ENCODE peak calls at places on chromosomes 1 and 21, in five cellular contexts. E, U, X, C and A are unnamed samples.
A peak's percentile ranks its signal among the peaks of the same experiment; 100 is the strongest.

GRCh38 chr1:60612790-60613189 is 469.6 kb upstream of the NFIA start:
- DNase-seq in E (no peak), U (no peak), X (no peak), C (no peak), A (no peak)

GRCh38 chr1:1137256-1138045 is 21.6 kb upstream of the C1orf159 start:
- DNase-seq in E (no peak), U (peak; percentile 55), X (no peak), C (no peak), A (no peak)

GRCh38 chr1:115671176-115672062 is 29.6 kb downstream of the VANGL1 start:
- DNase-seq in E (no peak), U (peak; percentile 59), X (no peak), C (peak; percentile 53), A (no peak)

GRCh38 chr1:94693029-94693428 is 127.1 kb upstream of the SLC44A3 start:
- DNase-seq in E (peak; percentile 59), U (no peak), X (no peak), C (no peak), A (no peak)

GRCh38 chr1:192100686-192101468 is 57.4 kb upstream of the RGS18 start:
- DNase-seq in E (no peak), U (no peak), X (no peak), C (no peak), A (no peak)

GRCh38 chr1:34780528-34780927 is 486 bp upstream of the GJB3 start:
- DNase-seq in E (no peak), U (peak; percentile 28), X (no peak), C (no peak), A (no peak)

GRCh38 chr1:51877434-51878306 is 857 bp downstream of the NRDC start:
- DNase-seq in E (no peak), U (no peak), X (no peak), C (peak; percentile 37), A (no peak)

GRCh38 chr1:200890818-200891773 is 3.6 kb upstream of the INAVA start:
- DNase-seq in E (peak; percentile 86), U (peak; percentile 83), X (peak; percentile 73), C (peak; percentile 32), A (no peak)

GRCh38 chr21:9837946-9838801 is 683.2 kb upstream of the TPTE start:
- DNase-seq in E (no peak), U (no peak), X (peak; percentile 79), C (no peak), A (no peak)

GRCh38 chr1:234877761-234878160 is 250.9 kb downstream of the TOMM20 start:
- DNase-seq in E (no peak), U (no peak), X (no peak), C (no peak), A (no peak)

GRCh38 chr1:63317007-63317813 is 5.2 kb upstream of the FOXD3 start:
- DNase-seq in E (peak; percentile 93), U (peak; percentile 95), X (peak; percentile 92), C (peak; percentile 63), A (no peak)

GRCh38 chr1:179091691-179092165 is 9.9 kb downstream of the TOR3A start:
- DNase-seq in E (no peak), U (no peak), X (peak; percentile 78), C (peak; percentile 70), A (no peak)

GRCh38 chr1:226202246-226202645 is 15.7 kb upstream of the ACBD3 start:
- DNase-seq in E (no peak), U (no peak), X (no peak), C (no peak), A (no peak)

GRCh38 chr1:195580988-195581387 is 1027.3 kb downstream of the KCNT2 start:
- DNase-seq in E (no peak), U (no peak), X (no peak), C (no peak), A (no peak)
- TF ChIP-seq CTCF in E (no peak), U (no peak), X (peak; percentile 11), C (peak; percentile 10), A (no peak)

GRCh38 chr1:154906621-154907081 is 29.9 kb downstream of the PMVK start:
- DNase-seq in E (no peak), U (peak; percentile 30), X (no peak), C (peak; percentile 26), A (no peak)
- TF ChIP-seq CTCF in E (peak; percentile 22), U (peak; percentile 35), X (no peak), C (peak; percentile 46), A (peak; percentile 51)

GRCh38 chr1:182842265-182842664 is 3.1 kb downstream of the DHX9 start:
- DNase-seq in E (no peak), U (no peak), X (no peak), C (no peak), A (no peak)

GRCh38 chr1:182841368-182841988 is 2.3 kb downstream of the DHX9 start:
- DNase-seq in E (no peak), U (peak; percentile 21), X (no peak), C (peak; percentile 44), A (no peak)

GRCh38 chr1:182835811-182836210 is 3.3 kb upstream of the DHX9 start:
- DNase-seq in E (no peak), U (no peak), X (no peak), C (no peak), A (no peak)

GRCh38 chr1:182845379-182845778 is 6.2 kb downstream of the DHX9 start:
- DNase-seq in E (no peak), U (no peak), X (no peak), C (no peak), A (no peak)

DNA sequence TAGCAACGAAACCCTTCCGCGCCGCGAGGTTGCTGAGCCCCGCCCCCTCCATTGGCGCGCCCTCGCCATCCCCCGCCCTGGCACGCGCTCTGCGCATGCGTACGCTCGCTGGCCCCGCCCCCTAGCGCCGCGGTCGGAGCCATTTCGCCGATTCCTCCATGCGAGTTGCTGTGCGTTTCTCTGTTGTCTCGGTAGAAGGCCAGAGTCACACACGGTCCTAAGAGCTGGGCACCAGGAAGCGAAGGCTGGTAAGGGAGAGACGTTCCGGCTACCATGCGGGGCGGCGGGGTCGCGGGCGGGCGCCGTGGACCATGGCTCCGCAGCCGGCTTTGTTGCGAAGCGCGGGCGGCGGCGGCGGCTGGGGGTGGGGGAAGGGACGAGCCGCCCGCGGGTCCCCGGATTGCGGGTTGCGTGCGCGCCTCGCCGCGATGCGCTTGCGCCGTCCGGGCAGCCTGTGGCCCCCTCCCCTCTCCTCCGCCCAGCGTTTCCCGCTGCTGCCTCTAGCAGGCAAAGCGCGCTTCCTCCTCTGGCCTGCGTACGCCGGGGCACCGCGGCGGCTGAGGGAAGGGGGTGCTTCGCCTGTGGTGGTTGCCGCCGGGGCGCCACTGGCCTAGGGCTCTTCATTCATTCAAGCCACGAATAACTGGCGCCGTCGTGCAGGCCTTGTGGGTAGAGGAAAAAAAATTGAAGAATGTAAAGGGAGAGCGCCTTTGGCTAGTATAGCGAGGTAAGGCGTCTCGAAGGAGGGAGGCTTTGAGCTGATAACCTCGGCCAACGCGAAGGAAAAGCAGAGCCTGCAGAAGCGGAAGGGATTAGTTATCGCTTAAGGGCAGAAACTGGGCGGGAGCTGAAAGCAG is at the start of gene DHX9:
- DNase-seq in E (peak; percentile 99), U (peak; percentile 98), X (peak; percentile 99), C (peak; percentile 84), A (peak; percentile 88)
- TF ChIP-seq CTCF in E (peak; percentile 32), U (peak; percentile 19), X (no peak), C (no peak), A (no peak)

GRCh38 chr1:160361814-160362167 is 5.1 kb upstream of the NHLH1 start:
- DNase-seq in E (no peak), U (no peak), X (no peak), C (no peak), A (no peak)

GRCh38 chr1:160358073-160358472 is 8.8 kb upstream of the NHLH1 start:
- DNase-seq in E (no peak), U (no peak), X (no peak), C (no peak), A (no peak)

GRCh38 chr1:160361199-160361598 is 5.7 kb upstream of the NHLH1 start:
- DNase-seq in E (no peak), U (no peak), X (no peak), C (no peak), A (no peak)

GRCh38 chr1:160360227-160360695 is 6.6 kb upstream of the NHLH1 start:
- DNase-seq in E (no peak), U (no peak), X (no peak), C (no peak), A (no peak)

DNA sequence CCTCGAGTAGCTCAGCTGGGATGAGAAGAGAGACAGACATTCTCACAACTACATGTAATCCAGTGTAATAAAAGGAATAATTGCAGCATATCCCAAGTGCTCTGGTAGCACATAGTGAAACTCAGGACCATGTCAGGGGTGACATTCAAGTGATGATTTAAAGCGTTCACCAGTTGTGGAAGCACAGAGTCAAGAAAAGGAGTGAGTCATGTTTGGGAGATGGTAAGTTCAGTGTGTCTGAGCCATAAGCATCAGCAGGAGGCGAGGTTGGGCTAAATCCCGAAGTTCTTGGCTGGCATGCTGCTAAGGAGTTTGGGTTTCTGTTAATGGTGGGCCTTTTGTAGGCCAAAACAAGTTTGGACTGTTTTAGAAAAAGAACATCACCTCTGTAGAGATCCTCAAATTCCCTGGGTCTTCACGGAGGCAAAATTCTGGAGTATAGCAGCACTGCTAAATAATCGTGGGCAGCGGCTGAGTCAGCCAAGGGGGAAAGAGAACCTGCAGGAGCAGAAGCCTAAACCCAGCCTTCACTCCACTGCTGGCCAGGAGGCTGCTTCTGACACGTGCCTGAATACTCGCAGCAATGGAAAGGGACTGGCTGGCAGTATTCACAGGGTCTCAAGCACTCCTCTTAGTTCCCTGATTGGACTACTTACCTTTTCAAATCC is 7.2 kb upstream of the NHLH1 start:
- DNase-seq in E (no peak), U (no peak), X (no peak), C (peak; percentile 63), A (no peak)
- TF ChIP-seq CTCF in E (no peak), U (no peak), X (no peak), C (peak; percentile 22), A (peak; percentile 19)

DNA sequence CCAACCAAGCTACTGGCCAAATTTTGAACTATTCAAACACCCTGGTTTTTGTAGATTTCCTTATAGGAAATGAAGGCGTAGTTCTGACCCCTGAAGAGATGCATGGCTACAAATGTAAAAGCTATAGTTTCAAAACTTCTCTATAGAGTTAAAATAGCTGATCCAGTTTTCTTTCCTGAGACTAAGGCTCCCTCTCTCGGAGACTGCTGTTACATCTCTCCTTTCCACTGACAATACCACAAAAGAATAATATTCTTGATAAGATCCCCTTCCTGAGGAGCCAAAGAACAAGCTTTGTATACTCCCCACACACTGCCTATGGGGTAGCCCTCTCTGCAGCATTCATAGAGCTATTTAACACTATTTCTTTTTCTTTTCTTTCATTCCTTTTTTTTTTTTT is 6.7 kb upstream of the CFAP126 start:
- DNase-seq in E (no peak), U (no peak), X (no peak), C (peak; percentile 29), A (no peak)
- TF ChIP-seq CTCF in E (no peak), U (no peak), X (no peak), C (peak; percentile 42), A (peak; percentile 42)

GRCh38 chr1:166167395-166167922 is 658 bp upstream of the FAM78B start:
- DNase-seq in E (no peak), U (peak; percentile 15), X (no peak), C (peak; percentile 12), A (no peak)
- TF ChIP-seq CTCF in E (no peak), U (no peak), X (no peak), C (no peak), A (peak; percentile 34)

GRCh38 chr1:82086739-82087138 is 286.0 kb downstream of the ADGRL2 start:
- DNase-seq in E (no peak), U (no peak), X (no peak), C (peak; percentile 17), A (no peak)

GRCh38 chr1:82091274-82091673 is 290.5 kb downstream of the ADGRL2 start:
- DNase-seq in E (no peak), U (no peak), X (no peak), C (no peak), A (no peak)

GRCh38 chr1:82091729-82092128 is 291.0 kb downstream of the ADGRL2 start:
- DNase-seq in E (no peak), U (no peak), X (no peak), C (peak; percentile 71), A (no peak)

GRCh38 chr1:82094136-82094535 is 293.4 kb downstream of the ADGRL2 start:
- DNase-seq in E (no peak), U (no peak), X (no peak), C (no peak), A (no peak)

GRCh38 chr1:82090104-82090503 is 289.4 kb downstream of the ADGRL2 start:
- DNase-seq in E (no peak), U (no peak), X (no peak), C (peak; percentile 18), A (no peak)
- TF ChIP-seq CTCF in E (no peak), U (peak; percentile 42), X (peak; percentile 11), C (peak; percentile 49), A (peak; percentile 5)